ENCODE peak calls at places on chromosomes 6 and 20, in nine cellular contexts. A is MM.1S; Z is HAP-1; L is substantia nigra; E is CD4-positive, CD25-positive, alpha-beta regulatory T cell; G is stimulated activated CD4-positive, alpha-beta T cell treated with anti-CD3 and anti-CD28 coated beads, Interleukin-4, amount 100 ng/mL, for 4 hours; N is memory B cell; V is activated CD4-positive, alpha-beta T cell treated with anti-CD3 and anti-CD28 coated beads, Interleukin-2, amount 50 U/mL, for 24 hours; J is body of pancreas. M is an unnamed sample.
A peak's percentile ranks its signal among the peaks of the same experiment; 100 is the strongest.

GRCh38 chr6:142112451-142113061 is 20.2 kb upstream of the GJE1 start:
- DNase-seq in N (peak; percentile 46), V (peak; percentile 47), Z (peak; percentile 88), A (peak; percentile 58), J (peak; percentile 74), G (peak; percentile 30), L (peak; percentile 5), E (peak; percentile 69), M (peak; percentile 26)

GRCh38 chr20:62816031-62816878 is 595 bp upstream of the COL9A3 start:
- DNase-seq in Z (peak; percentile 36), A (no peak), L (no peak), V (no peak), G (no peak), N (no peak), J (no peak), E (no peak), M (no peak)

GRCh38 chr20:45842169-45842812 is 8.7 kb downstream of the SNX21 start:
- DNase-seq in L (no peak), Z (no peak), E (no peak), G (no peak), N (peak; percentile 37), A (no peak), V (no peak), J (no peak), M (no peak)

GRCh38 chr6:88238065-88238464 is 71.9 kb upstream of the CNR1 start:
- DNase-seq in A (peak; percentile 66), V (no peak), Z (peak; percentile 25), L (no peak), N (peak; percentile 53), J (no peak), G (no peak), E (no peak), M (no peak)

GRCh38 chr6:130765181-130765727 is 62.0 kb upstream of the SMLR1 start:
- DNase-seq in A (no peak), N (no peak), J (no peak), L (no peak), G (no peak), V (no peak), Z (no peak), E (no peak), M (no peak)

GRCh38 chr6:160141001-160141726 is 19.5 kb downstream of the SLC22A1 start:
- DNase-seq in L (no peak), V (no peak), Z (no peak), E (no peak), G (no peak), N (no peak), A (no peak), J (no peak), M (peak; percentile 15)

GRCh38 chr6:14079433-14079832 is 38.1 kb upstream of the CD83 start:
- DNase-seq in A (no peak), V (no peak), E (no peak), G (peak; percentile 14), J (no peak), N (no peak), L (no peak), Z (no peak), M (no peak)

GRCh38 chr20:31606678-31606927 is 1.5 kb downstream of the ID1 start:
- DNase-seq in V (no peak), N (no peak), J (no peak), A (no peak), L (no peak), G (no peak), Z (no peak), E (no peak), M (no peak)

GRCh38 chr6:84731901-84732300 is 32.5 kb downstream of the TBX18 start:
- DNase-seq in A (no peak), V (no peak), J (no peak), G (no peak), E (no peak), Z (no peak), N (no peak), L (no peak), M (no peak)

GRCh38 chr6:112330877-112331260 is 16.3 kb upstream of the RFPL4B start:
- DNase-seq in N (no peak), V (no peak), J (no peak), E (no peak), L (no peak), Z (no peak), A (no peak), G (no peak), M (no peak)

GRCh38 chr6:159100789-159101182 is 56.0 kb upstream of the TAGAP start:
- DNase-seq in L (no peak), A (no peak), N (no peak), J (no peak), G (no peak), Z (no peak), V (no peak), E (no peak), M (no peak)

GRCh38 chr6:136921521-136921935 is 573 bp upstream of the SLC35D3 start:
- DNase-seq in V (no peak), J (peak; percentile 25), A (no peak), L (no peak), Z (peak; percentile 54), N (no peak), G (no peak), E (no peak), M (no peak)

GRCh38 chr20:10982692-10983091 is 308.9 kb upstream of the JAG1 start:
- DNase-seq in V (no peak), L (no peak), J (no peak), A (no peak), Z (no peak), G (no peak), E (no peak), N (no peak), M (peak; percentile 13)

GRCh38 chr20:10131612-10132345 is 86.9 kb upstream of the SNAP25 start:
- DNase-seq in Z (no peak), A (no peak), V (no peak), G (no peak), N (no peak), L (peak; percentile 37), J (peak; percentile 51), E (no peak), M (peak; percentile 52)

GRCh38 chr6:150072201-150072600 is 3.3 kb upstream of the ULBP3 start:
- DNase-seq in G (peak; percentile 11), V (no peak), A (peak; percentile 12), L (no peak), Z (peak; percentile 48), E (peak; percentile 35), N (no peak), J (peak; percentile 74), M (peak; percentile 39)

GRCh38 chr6:3808759-3809514 is 40.2 kb upstream of the FAM50B start:
- DNase-seq in E (no peak), G (no peak), N (no peak), A (no peak), V (no peak), L (no peak), J (peak; percentile 41), Z (no peak), M (peak; percentile 70)

GRCh38 chr6:109743739-109744138 is 52.6 kb downstream of the FIG4 start:
- DNase-seq in G (no peak), L (no peak), Z (no peak), V (no peak), E (no peak), N (no peak), A (no peak), J (no peak), M (no peak)

GRCh38 chr6:100457251-100457990 is 7.3 kb downstream of the SIM1 start:
- DNase-seq in J (no peak), N (no peak), G (no peak), A (no peak), L (no peak), Z (no peak), V (no peak), E (no peak), M (no peak)

GRCh38 chr6:166483026-166483425 is 100.3 kb upstream of the MPC1 start:
- DNase-seq in A (no peak), V (no peak), L (no peak), G (no peak), J (no peak), E (no peak), N (no peak), Z (no peak), M (no peak)

GRCh38 chr6:148251286-148251685 is 91.4 kb upstream of the SASH1 start:
- DNase-seq in G (no peak), E (peak; percentile 8), J (no peak), L (no peak), A (no peak), Z (no peak), N (no peak), V (no peak), M (no peak)

GRCh38 chr6:19269341-19269898 is 567.8 kb upstream of the ID4 start:
- DNase-seq in Z (no peak), E (no peak), G (no peak), V (no peak), N (no peak), J (no peak), L (no peak), A (no peak), M (no peak)

GRCh38 chr6:160431231-160431630 is 83.1 kb downstream of the SLC22A3 start:
- DNase-seq in L (no peak), G (no peak), V (no peak), J (no peak), A (no peak), E (no peak), N (no peak), Z (no peak), M (no peak)

GRCh38 chr20:21360686-21361085 is 36.6 kb downstream of the NKX2-4 start:
- DNase-seq in Z (no peak), V (no peak), A (no peak), J (no peak), G (no peak), E (no peak), L (no peak), N (no peak), M (peak; percentile 53)

GRCh38 chr20:61979701-61980635 is 85.7 kb downstream of the TAF4 start:
- DNase-seq in E (no peak), N (no peak), Z (no peak), G (no peak), V (no peak), A (no peak), L (no peak), J (no peak), M (no peak)

GRCh38 chr6:74731204-74731603 is 474.6 kb downstream of the COL12A1 start:
- DNase-seq in Z (no peak), E (no peak), J (no peak), N (no peak), A (no peak), V (no peak), L (no peak), G (no peak), M (peak; percentile 48)

GRCh38 chr20:62741191-62741676 is 32.6 kb downstream of the NTSR1 start:
- DNase-seq in L (no peak), V (no peak), A (no peak), J (no peak), Z (no peak), N (no peak), G (no peak), E (no peak), M (no peak)

GRCh38 chr20:3276400-3277015 is 37.5 kb upstream of the SLC4A11 start:
- DNase-seq in N (no peak), V (no peak), E (peak; percentile 18), Z (peak; percentile 23), L (no peak), G (no peak), J (no peak), A (peak; percentile 25), M (no peak)

GRCh38 chr20:36855241-36855657 is 20.7 kb upstream of the TLDC2 start:
- DNase-seq in A (no peak), L (no peak), N (no peak), E (no peak), V (no peak), Z (no peak), J (no peak), G (no peak), M (no peak)

GRCh38 chr20:61933481-61933950 is 132.2 kb downstream of the TAF4 start:
- DNase-seq in Z (peak; percentile 5), J (no peak), A (no peak), V (no peak), E (no peak), G (no peak), N (no peak), L (no peak), M (no peak)

GRCh38 chr6:56692586-56693245 is 50.0 kb upstream of the DST start:
- DNase-seq in V (no peak), N (no peak), A (no peak), J (no peak), E (no peak), G (no peak), L (no peak), Z (no peak), M (no peak)

GRCh38 chr6:43858161-43859153 is 88.4 kb downstream of the VEGFA start:
- DNase-seq in Z (peak; percentile 82), N (no peak), J (no peak), L (no peak), G (no peak), E (no peak), A (no peak), V (no peak), M (no peak)

M was measured in retinal pigment epithelial cell.